ENCODE peak calls at places on chromosomes 4 and X, in eight cellular contexts. F, C, O, U, M, E, D and H are unnamed samples. For H3K9me3, the result is how much of the 10 kb centered on the place peaks cover.

GRCh38 chrX:95764972-95765451 is 919.6 kb upstream of the DIAPH2 start:
- DNase-seq in F (no peak), C (no peak), O (peak), U (peak), M (no peak), E (no peak), D (no peak), H (no peak)

GRCh38 chr4:31692407-31692940 is 972.3 kb downstream of the PCDH7 start:
- DNase-seq in F (no peak), C (no peak), O (peak), U (peak), M (no peak), E (no peak), D (no peak), H (no peak)

GRCh38 chrX:39000802-39001201 is 199.5 kb downstream of the MID1IP1 start:
- DNase-seq in F (no peak), C (no peak), O (peak), U (no peak), M (no peak), E (no peak), D (no peak), H (no peak)

GRCh38 chrX:154296731-154297130 is 1.1 kb downstream of the TKTL1 start:
- DNase-seq in F (no peak), C (no peak), O (no peak), U (no peak), M (no peak), E (no peak), D (no peak), H (no peak)

GRCh38 chr4:182242793-182243192 is 409 bp upstream of the TENM3 start:
- DNase-seq in F (no peak), C (no peak), O (peak), U (peak), M (no peak), E (no peak), D (no peak), H (no peak)

GRCh38 chr4:183637461-183637860 is 21.5 kb downstream of the RWDD4 start:
- DNase-seq in F (no peak), C (no peak), O (peak), U (peak), M (no peak), E (no peak), D (no peak), H (no peak)

GRCh38 chrX:67613366-67613765 is 69.5 kb downstream of the AR start:
- DNase-seq in F (no peak), C (no peak), O (no peak), U (peak), M (no peak), E (no peak), D (no peak), H (no peak)

GRCh38 chr4:24770111-24770584 is 25.2 kb upstream of the SOD3 start:
- DNase-seq in F (no peak), C (no peak), O (peak), U (peak), M (no peak), E (no peak), D (no peak), H (no peak)

GRCh38 chr4:87052615-87053014 is 117.8 kb downstream of the AFF1 start:
- DNase-seq in F (no peak), C (no peak), O (no peak), U (no peak), M (no peak), E (no peak), D (no peak), H (no peak)

GRCh38 chrX:24956828-24957227 is 58.9 kb downstream of the ARX start:
- DNase-seq in F (no peak), C (no peak), O (peak), U (peak), M (no peak), E (no peak), D (no peak), H (no peak)

GRCh38 chrX:47148946-47149345 is 3.9 kb downstream of the RBM10 start:
- DNase-seq in F (no peak), C (no peak), O (no peak), U (peak), M (no peak), E (no peak), D (no peak), H (no peak)

GRCh38 chrX:13658602-13659001 is 5.7 kb downstream of the TCEANC start:
- DNase-seq in F (no peak), C (no peak), O (peak), U (peak), M (no peak), E (no peak), D (no peak), H (no peak)

GRCh38 chrX:9677098-9677739 is 88.4 kb downstream of the GPR143 start:
- DNase-seq in F (no peak), C (no peak), O (peak), U (peak), M (peak), E (no peak), D (no peak), H (no peak)

GRCh38 chr4:6124386-6125102 is 75.8 kb downstream of the JAKMIP1 start:
- DNase-seq in F (no peak), C (no peak), O (no peak), U (no peak), M (no peak), E (no peak), D (no peak), H (no peak)

GRCh38 chr4:30821891-30822612 is 101.9 kb downstream of the PCDH7 start:
- DNase-seq in F (no peak), C (no peak), O (peak), U (no peak), M (no peak), E (no peak), D (no peak), H (no peak)

GRCh38 chr4:107155366-107155765 is 119.3 kb upstream of the DKK2 start:
- DNase-seq in F (no peak), C (no peak), O (no peak), U (no peak), M (no peak), E (no peak), D (no peak), H (no peak)

GRCh38 chrX:115582035-115582870 is 21.3 kb downstream of the PLS3 start:
- DNase-seq in F (no peak), C (no peak), O (no peak), U (no peak), M (no peak), E (no peak), D (no peak), H (no peak)

GRCh38 chr4:84647307-84647884 is 64.5 kb downstream of the CDS1 start:
- DNase-seq in F (no peak), C (no peak), O (peak), U (peak), M (no peak), E (no peak), D (no peak), H (no peak)

GRCh38 chr4:53646792-53647191 is 55.5 kb upstream of the LNX1 start:
- DNase-seq in F (no peak), C (no peak), O (no peak), U (no peak), M (no peak), E (no peak), D (no peak), H (no peak)

DNA sequence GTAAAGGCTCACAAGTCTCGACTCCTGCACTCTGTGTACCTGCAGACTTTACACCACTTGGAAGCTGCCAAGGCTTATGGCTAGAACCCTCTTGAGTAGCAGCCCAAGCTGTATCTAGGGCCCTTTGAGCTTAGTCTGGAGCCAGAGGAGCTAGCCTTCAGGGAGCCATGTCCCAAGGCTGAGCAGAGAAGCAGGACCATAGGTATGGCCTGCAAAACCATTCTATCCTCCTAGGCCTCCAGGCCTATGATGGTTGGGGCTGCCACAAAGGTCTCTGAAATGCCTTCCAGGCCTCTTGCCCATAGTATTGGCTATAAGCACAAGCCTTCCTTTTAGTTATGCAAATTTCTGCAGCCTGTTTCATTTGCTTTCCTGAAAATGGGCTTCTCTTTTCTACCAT is 380.7 kb upstream of the CPXCR1 start:
- DNase-seq in F (no peak), C (no peak), O (no peak), U (no peak), M (no peak), E (no peak), D (no peak), H (no peak)
- H3K9me3 ChIP-seq in F (under half), C (under half), O (under half), U (under half), M (under half), E (under half), D (under half), H (under half)

DNA sequence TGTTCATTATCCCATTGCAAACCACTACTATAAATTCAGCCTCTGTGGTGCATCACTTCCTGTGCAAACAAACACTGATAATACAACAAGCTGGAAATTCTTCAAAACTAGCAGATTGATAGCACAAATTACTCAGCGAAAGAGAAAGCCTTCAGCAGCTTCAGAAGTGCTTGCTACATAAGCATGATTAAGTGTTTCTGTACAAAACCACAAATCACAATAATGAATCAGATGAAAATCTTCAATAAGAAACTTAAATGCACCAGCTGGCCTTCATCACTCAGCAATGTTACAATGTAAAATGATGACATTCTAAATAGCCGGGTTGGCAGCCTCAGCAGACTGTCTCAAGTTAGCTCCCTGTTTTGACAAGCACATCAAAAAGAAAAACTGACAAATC is 262.2 kb downstream of the SPOCK3 start:
- DNase-seq in F (no peak), C (no peak), O (peak), U (peak), M (no peak), E (no peak), D (no peak), H (no peak)
- H3K27ac ChIP-seq in F (no peak), C (no peak), O (no peak), U (no peak), M (no peak), E (no peak), D (no peak), H (no peak)

DNA sequence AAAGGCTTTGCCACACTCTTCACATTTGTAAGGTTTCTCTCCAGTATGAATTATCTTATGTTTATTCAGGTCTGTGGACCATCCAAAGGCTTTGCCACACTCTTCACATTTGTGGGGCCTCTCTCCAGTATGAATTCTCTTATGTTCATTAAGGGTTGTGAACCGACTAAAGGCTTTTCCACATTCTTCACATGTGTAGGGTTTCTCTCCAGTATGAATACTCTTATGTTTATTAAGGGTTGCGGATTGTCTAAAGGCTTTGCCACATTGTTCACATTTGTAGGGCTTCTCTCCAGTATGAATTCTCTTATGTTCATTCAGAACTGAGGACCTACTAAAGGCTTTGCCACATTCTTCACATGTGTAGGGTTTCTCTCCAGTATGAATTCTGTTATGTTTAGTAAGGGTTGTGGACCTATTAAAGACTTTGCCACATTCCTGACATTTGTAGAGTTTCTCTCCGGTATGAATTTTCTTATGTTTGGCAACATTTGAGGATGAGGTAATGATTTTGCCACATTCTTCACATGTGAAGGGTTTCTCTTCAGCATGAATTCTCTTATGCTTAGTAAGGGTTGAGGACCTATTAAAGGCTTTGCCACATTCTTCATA is 33.7 kb downstream of the ZNF732 start:
- DNase-seq in F (no peak), C (no peak), O (no peak), U (no peak), M (no peak), E (no peak), D (no peak), H (no peak)
- H3K9me3 ChIP-seq in F (half or more), C (half or more), O (under half), U (under half), M (half or more), E (under half), D (half or more), H (half or more)

GRCh38 chr4:151205722-151206121 is 71.2 kb upstream of the PRSS48 start:
- DNase-seq in F (no peak), C (no peak), O (no peak), U (no peak), M (no peak), E (no peak), D (no peak), H (no peak)

GRCh38 chr4:151204925-151205524 is 71.9 kb upstream of the PRSS48 start:
- DNase-seq in F (no peak), C (no peak), O (no peak), U (peak), M (no peak), E (no peak), D (no peak), H (no peak)

GRCh38 chr4:151207186-151207585 is 69.8 kb upstream of the PRSS48 start:
- DNase-seq in F (no peak), C (no peak), O (no peak), U (no peak), M (no peak), E (no peak), D (no peak), H (no peak)

GRCh38 chr4:151206241-151207005 is 70.5 kb upstream of the PRSS48 start:
- DNase-seq in F (no peak), C (no peak), O (no peak), U (no peak), M (no peak), E (no peak), D (no peak), H (no peak)

GRCh38 chr4:151207868-151208267 is 69.1 kb upstream of the PRSS48 start:
- DNase-seq in F (no peak), C (no peak), O (no peak), U (no peak), M (no peak), E (no peak), D (no peak), H (no peak)
- H3K27ac ChIP-seq in F (no peak), C (no peak), O (no peak), U (peak), M (no peak), E (no peak), D (no peak), H (no peak)

GRCh38 chr4:1154523-1155182 is 17.7 kb downstream of the SPON2 start:
- DNase-seq in F (peak), C (peak), O (no peak), U (peak), M (peak), E (no peak), D (no peak), H (no peak)
- H3K9me3 ChIP-seq in F (under half), C (under half), O (under half), U (under half), M (under half), E (under half), D (under half), H (under half)

GRCh38 chr4:1246111-1246881 is 2.6 kb downstream of the CTBP1 start:
- DNase-seq in F (peak), C (peak), O (no peak), U (no peak), M (no peak), E (no peak), D (peak), H (no peak)

GRCh38 chr4:1246901-1247810 is 1.8 kb downstream of the CTBP1 start:
- DNase-seq in F (peak), C (peak), O (no peak), U (no peak), M (no peak), E (no peak), D (peak), H (no peak)

GRCh38 chr4:1244081-1244977 is 4.6 kb downstream of the CTBP1 start:
- DNase-seq in F (peak), C (peak), O (no peak), U (no peak), M (no peak), E (peak), D (peak), H (no peak)

GRCh38 chr4:1244978-1245471 is 3.9 kb downstream of the CTBP1 start:
- DNase-seq in F (peak), C (no peak), O (no peak), U (no peak), M (no peak), E (peak), D (peak), H (no peak)

DNA sequence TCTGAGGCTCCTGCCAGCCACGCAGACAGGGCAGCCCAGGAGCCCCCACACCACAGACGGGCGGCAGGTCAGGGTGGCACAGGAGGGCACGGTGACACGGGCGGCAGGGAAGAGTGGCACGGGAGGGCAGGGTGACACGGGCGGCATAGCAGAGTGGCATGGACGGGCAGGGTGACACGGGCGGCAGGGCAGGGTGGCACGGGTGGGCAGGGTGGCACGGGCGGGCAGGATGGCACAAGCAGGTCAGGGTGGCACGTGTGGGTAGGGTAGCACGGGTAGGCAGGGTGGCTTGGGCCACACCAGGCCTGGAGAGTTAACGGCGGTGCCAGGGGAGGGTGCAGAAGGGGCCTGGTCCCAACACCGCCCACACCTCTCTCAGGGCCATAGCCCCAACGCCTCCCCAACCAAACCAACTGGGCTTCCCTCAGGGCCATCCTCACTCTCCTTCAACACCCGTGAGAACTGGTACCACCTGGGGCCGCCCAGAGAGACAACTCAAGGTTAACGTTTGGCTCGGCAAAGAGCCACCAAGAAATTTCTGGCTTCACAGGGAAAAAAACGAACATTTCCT is 3.4 kb downstream of the CTBP1 start:
- DNase-seq in F (peak), C (peak), O (no peak), U (no peak), M (no peak), E (peak), D (peak), H (no peak)
- H3K27ac ChIP-seq in F (no peak), C (no peak), O (no peak), U (no peak), M (no peak), E (peak), D (peak), H (no peak)

DNA sequence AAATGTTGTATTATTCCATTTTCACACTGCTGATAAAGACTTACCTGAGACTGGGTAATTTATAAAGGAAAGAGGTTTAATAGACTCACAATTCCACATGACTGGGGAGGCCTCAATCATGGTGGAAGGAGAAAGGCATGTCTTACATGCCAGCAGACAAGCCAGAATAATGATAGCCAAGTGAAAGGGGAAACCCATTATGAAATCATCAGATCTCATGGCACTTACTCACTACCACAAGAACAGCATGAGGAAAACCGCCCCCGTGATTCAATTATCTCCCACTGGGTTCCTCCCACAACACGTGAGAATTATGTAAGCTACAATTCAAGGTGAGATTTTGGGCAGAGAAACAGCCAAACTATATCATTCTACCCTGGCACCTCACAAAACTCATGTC is 2535.1 kb downstream of the ARAP2 start:
- DNase-seq in F (no peak), C (no peak), O (peak), U (peak), M (no peak), E (no peak), D (no peak), H (no peak)
- H3K9me3 ChIP-seq in F (under half), C (under half), O (under half), U (under half), M (under half), E (under half), D (under half), H (under half)

DNA sequence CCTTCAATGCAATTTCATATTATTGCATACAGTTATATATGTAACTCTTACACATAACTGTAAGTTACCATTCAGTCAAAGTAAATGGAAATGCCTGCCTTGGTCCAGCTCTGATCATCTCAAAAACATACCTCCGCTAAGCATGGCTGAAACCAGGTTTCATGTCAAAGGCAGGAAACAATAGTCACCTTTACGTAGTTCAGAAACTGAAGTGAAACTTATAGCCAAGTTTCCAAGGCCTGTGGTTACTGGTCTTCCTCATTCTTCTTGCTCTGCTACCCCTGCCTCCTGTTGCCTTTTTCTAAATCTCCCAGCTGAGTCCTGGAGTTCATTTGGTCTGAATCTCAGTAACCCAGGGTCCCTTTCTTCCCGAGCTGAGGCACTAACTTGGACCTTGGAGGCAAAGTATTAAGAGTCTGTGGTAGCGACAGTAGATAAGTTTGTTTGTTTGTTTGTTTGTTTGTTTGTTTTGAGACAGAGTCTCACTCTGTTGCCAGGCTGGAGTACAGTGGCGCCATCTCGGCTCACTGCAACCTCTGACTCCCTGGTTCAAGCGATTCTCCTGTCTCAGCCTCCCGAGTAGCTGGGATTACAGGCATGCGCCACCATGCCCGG is 30.8 kb downstream of the DAPP1 start:
- DNase-seq in F (no peak), C (no peak), O (no peak), U (no peak), M (no peak), E (no peak), D (no peak), H (no peak)
- H3K27ac ChIP-seq in F (no peak), C (no peak), O (no peak), U (no peak), M (no peak), E (peak), D (no peak), H (no peak)